ENCODE peak calls at places on chromosome 5, in six cellular contexts. U, A, T, Z, G and W are unnamed samples.

GRCh38 chr5:68722357-68722756 is 371.5 kb upstream of the SLC30A5 start:
- DNase-seq in A (no peak), T (no peak), U (no peak), G (no peak), Z (no peak), W (no peak)

GRCh38 chr5:17305024-17305423 is 87.6 kb downstream of the BASP1 start:
- DNase-seq in U (no peak), Z (no peak), A (no peak), G (peak), T (no peak), W (no peak)

GRCh38 chr5:173473293-173473692 is 143.2 kb downstream of the BOD1 start:
- DNase-seq in T (no peak), A (no peak), U (no peak), G (peak), Z (no peak), W (no peak)

GRCh38 chr5:10393491-10393890 is 40.0 kb downstream of the MARCHF6 start:
- DNase-seq in G (peak), T (no peak), Z (no peak), A (no peak), U (peak), W (no peak)

GRCh38 chr5:128163991-128164390 is 80.4 kb downstream of the SLC12A2 start:
- DNase-seq in A (no peak), U (peak), G (peak), Z (no peak), T (no peak), W (no peak)

GRCh38 chr5:78920604-78921003 is 64.5 kb downstream of the ARSB start:
- DNase-seq in Z (no peak), G (peak), A (no peak), U (peak), T (no peak), W (no peak)

GRCh38 chr5:78899922-78900362 is 85.2 kb downstream of the ARSB start:
- DNase-seq in U (peak), A (no peak), Z (no peak), G (peak), T (no peak), W (peak)

GRCh38 chr5:14168139-14168792 is 25.1 kb downstream of the TRIO start:
- DNase-seq in G (peak), T (no peak), Z (no peak), U (peak), A (no peak), W (no peak)

GRCh38 chr5:72487151-72487550 is 20.1 kb downstream of the ZNF366 start:
- DNase-seq in A (no peak), U (no peak), G (no peak), Z (no peak), T (no peak), W (no peak)

GRCh38 chr5:138354387-138354786 is 1.9 kb downstream of the KDM3B start:
- DNase-seq in G (no peak), U (no peak), T (no peak), Z (no peak), A (no peak), W (no peak)

GRCh38 chr5:173963107-173963506 is 25.9 kb upstream of the C5orf47 start:
- DNase-seq in U (peak), G (peak), Z (no peak), T (no peak), A (no peak), W (no peak)

GRCh38 chr5:111133436-111133751 is 41.2 kb downstream of the WDR36 start:
- DNase-seq in Z (no peak), A (no peak), T (no peak), U (no peak), G (no peak), W (no peak)

GRCh38 chr5:134477462-134478245 is 47.8 kb upstream of the JADE2 start:
- DNase-seq in U (peak), G (no peak), T (no peak), Z (peak), A (no peak), W (no peak)

GRCh38 chr5:125981016-125981415 is 442.2 kb upstream of the GRAMD2B start:
- DNase-seq in U (no peak), T (no peak), Z (no peak), A (peak), G (no peak), W (peak)

GRCh38 chr5:149632311-149633251 is 51.3 kb downstream of the ARHGEF37 start:
- DNase-seq in Z (no peak), G (peak), A (no peak), U (peak), T (no peak), W (peak)

GRCh38 chr5:96781031-96781733 is 26.6 kb downstream of the ERAP1 start:
- DNase-seq in T (no peak), Z (no peak), U (peak), A (no peak), G (peak), W (no peak)

GRCh38 chr5:149372041-149372805 is 6.9 kb downstream of the IL17B start:
- DNase-seq in T (no peak), G (no peak), U (no peak), A (no peak), Z (no peak), W (no peak)

GRCh38 chr5:65121880-65122436 is 353.2 kb downstream of the CWC27 start:
- DNase-seq in T (no peak), A (no peak), Z (no peak), G (peak), U (peak), W (no peak)

GRCh38 chr5:16750445-16750844 is 133.6 kb upstream of the RETREG1 start:
- DNase-seq in Z (no peak), U (no peak), G (no peak), T (no peak), A (no peak), W (no peak)

GRCh38 chr5:147673276-147673675 is 109.3 kb downstream of the JAKMIP2 start:
- DNase-seq in G (no peak), U (no peak), T (no peak), Z (no peak), A (peak), W (no peak)

GRCh38 chr5:124162782-124163532 is 583.5 kb downstream of the ZNF608 start:
- DNase-seq in A (peak), T (no peak), G (peak), Z (no peak), U (peak), W (peak)

GRCh38 chr5:174844971-174845370 is 120.6 kb downstream of the MSX2 start:
- DNase-seq in Z (no peak), G (no peak), U (peak), A (peak), T (no peak), W (no peak)

GRCh38 chr5:14041528-14042184 is 97.2 kb upstream of the DNAH5 start:
- DNase-seq in U (no peak), T (no peak), A (no peak), Z (no peak), G (peak), W (no peak)

GRCh38 chr5:77066823-77067442 is 20.2 kb downstream of the ZBED3 start:
- DNase-seq in A (peak), Z (no peak), T (no peak), G (peak), U (peak), W (peak)

GRCh38 chr5:98301567-98301966 is 471.9 kb upstream of the RGMB start:
- DNase-seq in Z (no peak), T (no peak), A (no peak), G (no peak), U (no peak), W (no peak)

GRCh38 chr5:122262107-122262506 is 49.9 kb upstream of the SNCAIP start:
- DNase-seq in G (peak), Z (no peak), U (peak), T (no peak), A (no peak), W (no peak)

GRCh38 chr5:81250004-81250403 is 16.9 kb downstream of the CKMT2 start:
- DNase-seq in U (no peak), Z (no peak), T (no peak), A (no peak), G (no peak), W (no peak)

GRCh38 chr5:1886634-1887399 is 4.1 kb upstream of the IRX4 start:
- DNase-seq in T (no peak), U (no peak), A (peak), Z (peak), G (no peak), W (peak)

GRCh38 chr5:82365744-82366228 is 87.6 kb upstream of the RPS23 start:
- DNase-seq in Z (no peak), A (no peak), G (peak), T (no peak), U (peak), W (no peak)

GRCh38 chr5:173812811-173813550 is 75.2 kb upstream of the CPEB4 start:
- DNase-seq in A (no peak), T (no peak), G (peak), Z (no peak), U (peak), W (no peak)

GRCh38 chr5:150675044-150675443 is 14.0 kb downstream of the MYOZ3 start:
- DNase-seq in U (no peak), T (no peak), Z (no peak), A (no peak), G (no peak), W (no peak)

GRCh38 chr5:149170292-149170691 is 29.0 kb downstream of the ABLIM3 start:
- DNase-seq in U (peak), A (no peak), Z (no peak), T (no peak), G (peak), W (no peak)

GRCh38 chr5:135141303-135142268 is 107.6 kb upstream of the PITX1 start:
- DNase-seq in A (no peak), U (peak), G (peak), T (no peak), Z (no peak), W (no peak)

GRCh38 chr5:32170303-32171170 is 3.6 kb downstream of the GOLPH3 start:
- DNase-seq in G (peak), T (no peak), Z (no peak), A (no peak), U (peak), W (no peak)

GRCh38 chr5:31346896-31347557 is 153.5 kb downstream of the CDH6 start:
- DNase-seq in Z (no peak), T (no peak), G (peak), U (no peak), A (no peak), W (no peak)

GRCh38 chr5:10761842-10762165 is 770 bp upstream of the DAP start:
- DNase-seq in Z (no peak), T (no peak), U (peak), A (no peak), G (peak), W (no peak)

GRCh38 chr5:18761801-18762200 is 1127.5 kb downstream of the TAF11L14 start:
- DNase-seq in Z (no peak), U (no peak), A (no peak), G (no peak), T (no peak), W (no peak)

GRCh38 chr5:119397518-119398380 is 41.9 kb downstream of the TNFAIP8 start:
- DNase-seq in T (peak), Z (no peak), G (peak), U (peak), A (no peak), W (no peak)

GRCh38 chr5:81522571-81522970 is 128.6 kb upstream of the ACOT12 start:
- DNase-seq in G (no peak), A (no peak), T (no peak), U (no peak), Z (no peak), W (no peak)

DNA sequence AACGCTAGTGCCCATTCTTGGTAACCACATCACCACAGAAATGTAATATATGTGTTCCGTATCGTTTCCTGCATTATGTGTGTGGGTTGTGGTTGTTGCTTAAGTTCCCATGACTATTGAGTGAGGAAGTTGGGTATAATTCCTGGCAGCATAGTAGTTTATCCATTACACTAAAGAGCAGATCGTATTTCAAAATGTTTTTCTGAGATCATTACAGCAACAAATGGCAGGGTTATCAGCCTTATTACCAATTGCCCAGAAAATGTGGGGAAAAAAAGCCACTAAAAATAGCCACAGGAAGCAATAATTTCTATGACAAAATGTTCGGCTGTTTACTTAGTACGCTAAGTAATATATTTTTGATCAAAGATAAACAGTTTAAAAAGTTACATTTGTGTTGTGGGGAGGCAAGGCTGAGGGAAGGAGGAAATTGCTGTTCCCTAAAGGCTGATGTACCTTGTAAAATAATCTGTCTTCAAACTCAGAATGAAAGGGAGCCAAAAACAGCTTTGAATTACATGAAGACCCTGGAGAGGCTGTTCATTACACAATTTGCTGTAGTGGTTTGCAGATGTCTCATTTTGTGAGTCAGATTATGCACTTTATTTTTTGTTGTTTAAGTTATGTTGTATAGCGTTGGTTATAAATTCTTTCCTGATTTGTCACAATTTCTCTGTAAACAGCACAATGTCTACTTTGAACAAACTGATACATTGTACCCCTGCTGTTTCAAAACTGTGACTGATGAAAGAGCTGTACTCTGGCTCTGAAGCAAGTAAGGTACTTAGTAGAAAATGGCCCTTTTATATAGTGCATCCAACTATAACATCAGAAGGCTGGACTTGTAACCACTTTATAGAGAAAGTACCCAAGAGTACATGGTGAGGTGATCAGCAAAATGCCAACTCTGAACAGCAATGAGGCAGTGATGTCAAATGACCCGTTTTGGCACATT is 1028.5 kb downstream of the NR2F1-AS1 start:
- DNase-seq in U (peak), T (no peak), G (peak), Z (no peak), A (no peak), W (no peak)
- H3K4me3 ChIP-seq in U (no peak), T (no peak), G (no peak), Z (no peak), A (no peak), W (no peak)

GRCh38 chr5:113514263-113514590 is 733 bp downstream of the YTHDC2 start:
- DNase-seq in T (no peak), U (no peak), G (no peak), A (no peak), Z (no peak), W (no peak)
- H3K4me3 ChIP-seq in T (peak), U (peak), G (peak), A (peak), Z (peak), W (peak)

DNA sequence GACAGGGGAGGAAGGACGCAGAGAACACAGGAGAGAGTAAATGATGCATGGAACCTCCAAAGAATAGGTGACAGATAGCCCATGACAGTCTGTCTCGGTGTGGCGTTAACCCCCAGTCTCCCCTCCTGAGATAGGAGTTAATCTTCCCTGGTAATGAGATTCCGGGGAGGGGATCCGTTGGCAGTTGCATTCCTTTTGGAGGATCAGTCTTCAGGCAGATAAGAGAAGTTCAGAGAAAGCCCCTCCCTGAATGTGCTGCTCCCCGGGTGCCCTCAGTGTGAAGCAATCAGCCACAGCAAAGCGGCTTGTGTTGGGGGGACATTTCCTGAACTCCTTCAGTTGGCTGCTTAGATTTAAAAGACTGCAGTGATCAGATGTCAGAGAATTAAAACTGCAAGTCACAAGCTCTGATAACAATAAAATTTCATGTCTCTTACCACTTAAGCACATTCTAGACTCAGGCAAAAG is 121.0 kb downstream of the EGFLAM start:
- DNase-seq in Z (no peak), A (no peak), G (no peak), T (no peak), U (no peak), W (no peak)
- H3K4me3 ChIP-seq in Z (no peak), A (no peak), G (no peak), T (no peak), U (no peak), W (no peak)

GRCh38 chr5:40618926-40619325 is 60.8 kb upstream of the PTGER4 start:
- DNase-seq in T (no peak), U (no peak), Z (no peak), A (no peak), G (no peak), W (no peak)

GRCh38 chr5:40616791-40617190 is 62.9 kb upstream of the PTGER4 start:
- DNase-seq in T (no peak), Z (no peak), A (no peak), G (no peak), U (no peak), W (no peak)

GRCh38 chr5:40614923-40615585 is 64.7 kb upstream of the PTGER4 start:
- DNase-seq in T (no peak), Z (no peak), U (no peak), G (no peak), A (no peak), W (no peak)

GRCh38 chr5:40619406-40619805 is 60.3 kb upstream of the PTGER4 start:
- DNase-seq in T (no peak), A (no peak), Z (no peak), G (no peak), U (no peak), W (no peak)

GRCh38 chr5:40615586-40616193 is 64.0 kb upstream of the PTGER4 start:
- DNase-seq in T (no peak), U (peak), Z (no peak), A (no peak), G (peak), W (no peak)
- H3K4me3 ChIP-seq in T (no peak), U (no peak), Z (no peak), A (no peak), G (no peak), W (no peak)

DNA sequence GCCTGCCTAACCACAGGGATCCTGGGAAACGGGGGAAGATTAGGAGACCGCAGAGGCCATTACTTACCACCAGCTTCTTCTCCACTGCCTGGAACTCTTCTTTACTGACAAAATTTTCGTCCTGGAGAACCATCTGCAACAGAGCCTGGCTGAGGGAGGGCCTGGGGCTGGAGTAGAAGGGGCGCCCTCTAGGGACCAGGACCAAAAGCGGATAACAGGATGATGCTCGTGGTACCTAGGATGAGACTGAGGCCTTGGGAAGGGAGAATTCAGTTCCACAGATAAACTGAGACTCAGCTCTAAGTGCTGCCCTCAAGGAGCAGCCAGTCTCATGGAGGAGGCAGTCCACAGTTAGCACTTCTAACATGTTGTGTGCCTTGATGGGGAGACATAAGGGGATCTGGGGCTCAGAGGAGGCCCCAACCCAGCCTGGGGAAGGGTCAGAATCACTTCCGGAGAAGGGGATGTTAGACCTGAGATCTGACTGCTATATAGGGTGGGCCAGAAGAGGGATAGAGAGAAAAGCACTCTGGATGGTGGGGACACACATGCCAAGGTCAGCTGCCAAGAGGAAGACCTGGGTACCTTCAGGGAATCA is 1.2 kb downstream of the SPATA24 start:
- DNase-seq in G (no peak), U (no peak), Z (no peak), T (no peak), A (no peak), W (no peak)
- H3K4me3 ChIP-seq in G (no peak), U (no peak), Z (no peak), T (peak), A (no peak), W (no peak)

GRCh38 chr5:59525957-59526356 is 367.6 kb downstream of the PDE4D start:
- DNase-seq in Z (no peak), A (no peak), T (no peak), G (peak), U (peak), W (no peak)

GRCh38 chr5:59525310-59525709 is 368.2 kb downstream of the PDE4D start:
- DNase-seq in Z (no peak), G (no peak), A (no peak), U (no peak), T (no peak), W (no peak)

GRCh38 chr5:59519338-59519737 is 374.2 kb downstream of the PDE4D start:
- DNase-seq in G (no peak), U (peak), T (no peak), Z (no peak), A (no peak), W (no peak)

GRCh38 chr5:59517926-59518585 is 375.5 kb downstream of the PDE4D start:
- DNase-seq in G (peak), T (no peak), U (peak), A (no peak), Z (no peak), W (no peak)

GRCh38 chr5:59522201-59522831 is 371.2 kb downstream of the PDE4D start:
- DNase-seq in U (no peak), A (no peak), Z (no peak), T (no peak), G (no peak), W (no peak)
- H3K4me3 ChIP-seq in U (no peak), A (no peak), Z (no peak), T (no peak), G (no peak), W (no peak)

GRCh38 chr5:171102877-171103610 is 206.0 kb upstream of the TLX3 start:
- DNase-seq in T (no peak), U (no peak), G (peak), Z (no peak), A (no peak), W (peak)

GRCh38 chr5:171107650-171108049 is 201.4 kb upstream of the TLX3 start:
- DNase-seq in A (no peak), U (no peak), T (no peak), Z (no peak), G (no peak), W (no peak)
- H3K4me3 ChIP-seq in A (no peak), U (no peak), T (no peak), Z (no peak), G (no peak), W (no peak)

GRCh38 chr5:153824909-153825308 is 213.8 kb downstream of the FAM114A2 start:
- DNase-seq in A (no peak), T (no peak), Z (no peak), U (no peak), G (no peak), W (no peak)
- H3K4me3 ChIP-seq in A (no peak), T (no peak), Z (no peak), U (no peak), G (no peak), W (no peak)

GRCh38 chr5:59358005-59358404 is 535.5 kb downstream of the PDE4D start:
- DNase-seq in U (no peak), G (no peak), T (no peak), A (no peak), Z (no peak), W (no peak)
- H3K4me3 ChIP-seq in U (no peak), G (no peak), T (no peak), A (peak), Z (no peak), W (no peak)